ENCODE peak calls at places on chromosome 5, in six cellular contexts. One of them, this sample, is unnamed.
A peak's percentile ranks its signal among the peaks of the same experiment; 100 is the strongest.

GRCh38 chr5:175718401-175719108 is 60.7 kb downstream of the HRH2 start:
- DNase-seq in heart left ventricle: peak; percentile 60
- DNase-seq in PC-9: no peak
- DNase-seq in SJSA1: peak; percentile 36
- DNase-seq in CD8-positive, alpha-beta memory T cell: peak; percentile 34
- DNase-seq in colonic mucosa: peak; percentile 49
- DNase-seq in this sample: no peak

GRCh38 chr5:891117-891836 is 1.3 kb downstream of the BRD9 start:
- DNase-seq in heart left ventricle: no peak
- DNase-seq in PC-9: no peak
- DNase-seq in SJSA1: no peak
- DNase-seq in CD8-positive, alpha-beta memory T cell: no peak
- DNase-seq in colonic mucosa: peak; percentile 41
- DNase-seq in this sample: no peak

GRCh38 chr5:104659497-104659896 is 1096.9 kb upstream of the NUDT12 start:
- DNase-seq in heart left ventricle: no peak
- DNase-seq in PC-9: no peak
- DNase-seq in SJSA1: no peak
- DNase-seq in CD8-positive, alpha-beta memory T cell: no peak
- DNase-seq in colonic mucosa: no peak
- DNase-seq in this sample: no peak

GRCh38 chr5:151280443-151280842 is 23.1 kb downstream of the SLC36A3 start:
- DNase-seq in heart left ventricle: no peak
- DNase-seq in PC-9: peak; percentile 50
- DNase-seq in SJSA1: no peak
- DNase-seq in CD8-positive, alpha-beta memory T cell: no peak
- DNase-seq in colonic mucosa: no peak
- DNase-seq in this sample: no peak

GRCh38 chr5:178361657-178362445 is 129.2 kb upstream of the PHYKPL start:
- DNase-seq in heart left ventricle: no peak
- DNase-seq in PC-9: no peak
- DNase-seq in SJSA1: no peak
- DNase-seq in CD8-positive, alpha-beta memory T cell: no peak
- DNase-seq in colonic mucosa: no peak
- DNase-seq in this sample: no peak

GRCh38 chr5:9207820-9208418 is 338.0 kb downstream of the SEMA5A start:
- DNase-seq in heart left ventricle: no peak
- DNase-seq in PC-9: peak; percentile 57
- DNase-seq in SJSA1: no peak
- DNase-seq in CD8-positive, alpha-beta memory T cell: no peak
- DNase-seq in colonic mucosa: no peak
- DNase-seq in this sample: no peak

GRCh38 chr5:138725153-138725884 is 27.9 kb upstream of the CTNNA1 start:
- DNase-seq in heart left ventricle: peak; percentile 42
- DNase-seq in PC-9: peak; percentile 99
- DNase-seq in SJSA1: no peak
- DNase-seq in CD8-positive, alpha-beta memory T cell: no peak
- DNase-seq in colonic mucosa: no peak
- DNase-seq in this sample: no peak

GRCh38 chr5:96431376-96432244 is 1.4 kb downstream of the PCSK1 start:
- DNase-seq in heart left ventricle: peak; percentile 52
- DNase-seq in PC-9: no peak
- DNase-seq in SJSA1: no peak
- DNase-seq in CD8-positive, alpha-beta memory T cell: no peak
- DNase-seq in colonic mucosa: no peak
- DNase-seq in this sample: no peak

GRCh38 chr5:53882637-53883036 is 322.2 kb downstream of the NDUFS4 start:
- DNase-seq in heart left ventricle: no peak
- DNase-seq in PC-9: no peak
- DNase-seq in SJSA1: no peak
- DNase-seq in CD8-positive, alpha-beta memory T cell: no peak
- DNase-seq in colonic mucosa: no peak
- DNase-seq in this sample: no peak

GRCh38 chr5:81753429-81753828 is 2.5 kb upstream of the SSBP2 start:
- DNase-seq in heart left ventricle: no peak
- DNase-seq in PC-9: no peak
- DNase-seq in SJSA1: no peak
- DNase-seq in CD8-positive, alpha-beta memory T cell: no peak
- DNase-seq in colonic mucosa: no peak
- DNase-seq in this sample: no peak

GRCh38 chr5:96081276-96081858 is 119.7 kb upstream of the ELL2 start:
- DNase-seq in heart left ventricle: no peak
- DNase-seq in PC-9: no peak
- DNase-seq in SJSA1: no peak
- DNase-seq in CD8-positive, alpha-beta memory T cell: no peak
- DNase-seq in colonic mucosa: no peak
- DNase-seq in this sample: no peak

GRCh38 chr5:68983959-68984358 is 109.9 kb upstream of the SLC30A5 start:
- DNase-seq in heart left ventricle: no peak
- DNase-seq in PC-9: no peak
- DNase-seq in SJSA1: no peak
- DNase-seq in CD8-positive, alpha-beta memory T cell: no peak
- DNase-seq in colonic mucosa: no peak
- DNase-seq in this sample: no peak

GRCh38 chr5:109668668-109669422 is 20.9 kb upstream of the MAN2A1 start:
- DNase-seq in heart left ventricle: no peak
- DNase-seq in PC-9: no peak
- DNase-seq in SJSA1: no peak
- DNase-seq in CD8-positive, alpha-beta memory T cell: no peak
- DNase-seq in colonic mucosa: no peak
- DNase-seq in this sample: no peak

GRCh38 chr5:54807421-54807820 is 178.0 kb downstream of the ESM1 start:
- DNase-seq in heart left ventricle: no peak
- DNase-seq in PC-9: peak; percentile 87
- DNase-seq in SJSA1: no peak
- DNase-seq in CD8-positive, alpha-beta memory T cell: no peak
- DNase-seq in colonic mucosa: no peak
- DNase-seq in this sample: no peak

GRCh38 chr5:156274455-156274854 is 52.5 kb upstream of the SGCD start:
- DNase-seq in heart left ventricle: no peak
- DNase-seq in PC-9: no peak
- DNase-seq in SJSA1: no peak
- DNase-seq in CD8-positive, alpha-beta memory T cell: no peak
- DNase-seq in colonic mucosa: no peak
- DNase-seq in this sample: no peak

GRCh38 chr5:6721442-6721841 is 8.2 kb downstream of the TENT4A start:
- DNase-seq in heart left ventricle: no peak
- DNase-seq in PC-9: no peak
- DNase-seq in SJSA1: peak; percentile 45
- DNase-seq in CD8-positive, alpha-beta memory T cell: no peak
- DNase-seq in colonic mucosa: no peak
- DNase-seq in this sample: no peak

GRCh38 chr5:175321927-175322532 is 122.0 kb downstream of the DRD1 start:
- DNase-seq in heart left ventricle: no peak
- DNase-seq in PC-9: peak; percentile 37
- DNase-seq in SJSA1: peak; percentile 60
- DNase-seq in CD8-positive, alpha-beta memory T cell: peak; percentile 12
- DNase-seq in colonic mucosa: peak; percentile 18
- DNase-seq in this sample: no peak

GRCh38 chr5:43874772-43875171 is 271.8 kb downstream of the NNT start:
- DNase-seq in heart left ventricle: no peak
- DNase-seq in PC-9: no peak
- DNase-seq in SJSA1: no peak
- DNase-seq in CD8-positive, alpha-beta memory T cell: no peak
- DNase-seq in colonic mucosa: no peak
- DNase-seq in this sample: no peak

GRCh38 chr5:67353500-67353931 is 156.9 kb upstream of the CD180 start:
- DNase-seq in heart left ventricle: no peak
- DNase-seq in PC-9: no peak
- DNase-seq in SJSA1: no peak
- DNase-seq in CD8-positive, alpha-beta memory T cell: no peak
- DNase-seq in colonic mucosa: no peak
- DNase-seq in this sample: no peak

GRCh38 chr5:177134653-177135225 is 1.2 kb downstream of the NSD1 start:
- DNase-seq in heart left ventricle: no peak
- DNase-seq in PC-9: no peak
- DNase-seq in SJSA1: no peak
- DNase-seq in CD8-positive, alpha-beta memory T cell: no peak
- DNase-seq in colonic mucosa: no peak
- DNase-seq in this sample: no peak

GRCh38 chr5:94367900-94368299 is 250.5 kb downstream of the KIAA0825 start:
- DNase-seq in heart left ventricle: no peak
- DNase-seq in PC-9: no peak
- DNase-seq in SJSA1: no peak
- DNase-seq in CD8-positive, alpha-beta memory T cell: no peak
- DNase-seq in colonic mucosa: no peak
- DNase-seq in this sample: no peak

GRCh38 chr5:153617190-153617589 is 126.7 kb downstream of the GRIA1 start:
- DNase-seq in heart left ventricle: no peak
- DNase-seq in PC-9: no peak
- DNase-seq in SJSA1: no peak
- DNase-seq in CD8-positive, alpha-beta memory T cell: no peak
- DNase-seq in colonic mucosa: no peak
- DNase-seq in this sample: no peak

GRCh38 chr5:168756517-168757391 is 177.6 kb upstream of the PANK3 start:
- DNase-seq in heart left ventricle: no peak
- DNase-seq in PC-9: no peak
- DNase-seq in SJSA1: no peak
- DNase-seq in CD8-positive, alpha-beta memory T cell: no peak
- DNase-seq in colonic mucosa: no peak
- DNase-seq in this sample: no peak

GRCh38 chr5:107640568-107640967 is 30.2 kb downstream of the EFNA5 start:
- DNase-seq in heart left ventricle: no peak
- DNase-seq in PC-9: no peak
- DNase-seq in SJSA1: no peak
- DNase-seq in CD8-positive, alpha-beta memory T cell: no peak
- DNase-seq in colonic mucosa: no peak
- DNase-seq in this sample: no peak

GRCh38 chr5:100840364-100840763 is 62.7 kb downstream of the ST8SIA4 start:
- DNase-seq in heart left ventricle: no peak
- DNase-seq in PC-9: peak; percentile 46
- DNase-seq in SJSA1: no peak
- DNase-seq in CD8-positive, alpha-beta memory T cell: no peak
- DNase-seq in colonic mucosa: no peak
- DNase-seq in this sample: no peak

GRCh38 chr5:94017579-94017978 is 276.2 kb upstream of the POU5F2 start:
- DNase-seq in heart left ventricle: no peak
- DNase-seq in PC-9: no peak
- DNase-seq in SJSA1: no peak
- DNase-seq in CD8-positive, alpha-beta memory T cell: no peak
- DNase-seq in colonic mucosa: no peak
- DNase-seq in this sample: no peak

GRCh38 chr5:59222687-59223511 is 640.0 kb downstream of the RAB3C start:
- DNase-seq in heart left ventricle: peak; percentile 27
- DNase-seq in PC-9: no peak
- DNase-seq in SJSA1: no peak
- DNase-seq in CD8-positive, alpha-beta memory T cell: no peak
- DNase-seq in colonic mucosa: peak; percentile 57
- DNase-seq in this sample: no peak

GRCh38 chr5:143980506-143980905 is 168.5 kb downstream of the HMHB1 start:
- DNase-seq in heart left ventricle: no peak
- DNase-seq in PC-9: no peak
- DNase-seq in SJSA1: no peak
- DNase-seq in CD8-positive, alpha-beta memory T cell: no peak
- DNase-seq in colonic mucosa: no peak
- DNase-seq in this sample: no peak

GRCh38 chr5:151298063-151298462 is 5.5 kb downstream of the SLC36A3 start:
- DNase-seq in heart left ventricle: no peak
- DNase-seq in PC-9: no peak
- DNase-seq in SJSA1: peak; percentile 14
- DNase-seq in CD8-positive, alpha-beta memory T cell: no peak
- DNase-seq in colonic mucosa: peak; percentile 25
- DNase-seq in this sample: no peak

GRCh38 chr5:74389531-74390305 is 250.8 kb downstream of the ENC1 start:
- DNase-seq in heart left ventricle: no peak
- DNase-seq in PC-9: no peak
- DNase-seq in SJSA1: no peak
- DNase-seq in CD8-positive, alpha-beta memory T cell: no peak
- DNase-seq in colonic mucosa: no peak
- DNase-seq in this sample: no peak

GRCh38 chr5:97142521-97143254 is at the start of gene LIX1:
- DNase-seq in heart left ventricle: no peak
- DNase-seq in PC-9: no peak
- DNase-seq in SJSA1: no peak
- DNase-seq in CD8-positive, alpha-beta memory T cell: peak; percentile 26
- DNase-seq in colonic mucosa: peak; percentile 34
- DNase-seq in this sample: peak; percentile 52

GRCh38 chr5:172410160-172410559 is 44.2 kb downstream of the SH3PXD2B start:
- DNase-seq in heart left ventricle: no peak
- DNase-seq in PC-9: peak; percentile 98
- DNase-seq in SJSA1: no peak
- DNase-seq in CD8-positive, alpha-beta memory T cell: no peak
- DNase-seq in colonic mucosa: no peak
- DNase-seq in this sample: no peak

GRCh38 chr5:140977003-140977402 is 10.7 kb downstream of the PCDHAC2 start:
- DNase-seq in heart left ventricle: no peak
- DNase-seq in PC-9: peak; percentile 35
- DNase-seq in SJSA1: no peak
- DNase-seq in CD8-positive, alpha-beta memory T cell: no peak
- DNase-seq in colonic mucosa: no peak
- DNase-seq in this sample: no peak

DNA sequence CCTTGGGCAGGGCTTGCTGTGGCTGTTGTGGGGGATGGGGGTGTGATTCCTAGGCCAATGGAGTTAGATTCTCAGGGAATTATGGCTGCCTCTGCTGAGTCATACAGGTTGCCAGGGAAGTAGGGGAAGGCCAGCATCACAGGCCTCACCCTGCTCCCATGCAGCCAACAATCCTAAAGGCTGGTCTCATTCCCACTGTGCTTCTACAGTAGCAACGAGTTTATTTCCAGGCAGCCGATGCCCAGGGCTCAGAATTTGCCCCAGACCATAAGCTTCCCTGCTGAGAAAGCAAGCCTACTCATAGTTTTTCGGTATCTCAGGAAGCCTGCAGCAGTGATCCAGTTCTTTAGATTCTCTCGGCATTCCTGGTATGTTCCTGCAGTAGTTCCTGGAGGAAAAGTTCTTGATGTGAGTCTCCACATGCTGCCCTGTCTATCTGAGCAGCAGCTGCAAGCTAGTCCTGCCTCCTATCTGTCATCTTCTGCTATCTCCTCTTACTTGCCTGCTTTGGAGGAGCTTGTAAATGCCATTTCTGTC is 59.3 kb upstream of the SELENOP start:
- DNase-seq in heart left ventricle: no peak
- DNase-seq in PC-9: no peak
- DNase-seq in SJSA1: no peak
- DNase-seq in CD8-positive, alpha-beta memory T cell: no peak
- DNase-seq in colonic mucosa: peak; percentile 52
- DNase-seq in this sample: no peak
- H3K27ac ChIP-seq in heart left ventricle: no peak overlapping the region
- H3K27ac ChIP-seq in PC-9: no peak overlapping the region
- H3K27ac ChIP-seq in SJSA1: no peak overlapping the region
- H3K27ac ChIP-seq in CD8-positive, alpha-beta memory T cell: no peak overlapping the region
- H3K27ac ChIP-seq in colonic mucosa: no peak overlapping the region
- H3K27ac ChIP-seq in this sample: no peak overlapping the region

GRCh38 chr5:157283434-157283833 is 17.5 kb downstream of the CYFIP2 start:
- DNase-seq in heart left ventricle: no peak
- DNase-seq in PC-9: no peak
- DNase-seq in SJSA1: no peak
- DNase-seq in CD8-positive, alpha-beta memory T cell: peak; percentile 40
- DNase-seq in colonic mucosa: no peak
- DNase-seq in this sample: no peak
- H3K27ac ChIP-seq in heart left ventricle: peak overlapping the region; percentile 74
- H3K27ac ChIP-seq in PC-9: no peak overlapping the region
- H3K27ac ChIP-seq in SJSA1: no peak overlapping the region
- H3K27ac ChIP-seq in CD8-positive, alpha-beta memory T cell: no peak overlapping the region
- H3K27ac ChIP-seq in colonic mucosa: no peak overlapping the region
- H3K27ac ChIP-seq in this sample: no peak overlapping the region

GRCh38 chr5:132414634-132415377 is 45.3 kb downstream of the SLC22A5 start:
- DNase-seq in heart left ventricle: no peak
- DNase-seq in PC-9: peak; percentile 97
- DNase-seq in SJSA1: no peak
- DNase-seq in CD8-positive, alpha-beta memory T cell: no peak
- DNase-seq in colonic mucosa: no peak
- DNase-seq in this sample: no peak
- H3K27ac ChIP-seq in heart left ventricle: peak overlapping the region; percentile 98
- H3K27ac ChIP-seq in PC-9: peak overlapping the region; percentile 95
- H3K27ac ChIP-seq in SJSA1: peak overlapping the region; percentile 60
- H3K27ac ChIP-seq in CD8-positive, alpha-beta memory T cell: peak overlapping the region; percentile 34
- H3K27ac ChIP-seq in colonic mucosa: peak overlapping the region; percentile 74
- H3K27ac ChIP-seq in this sample: no peak overlapping the region

GRCh38 chr5:134530375-134531077 is 5.1 kb downstream of the JADE2 start:
- DNase-seq in heart left ventricle: peak; percentile 76
- DNase-seq in PC-9: no peak
- DNase-seq in SJSA1: no peak
- DNase-seq in CD8-positive, alpha-beta memory T cell: no peak
- DNase-seq in colonic mucosa: no peak
- DNase-seq in this sample: no peak
- H3K27ac ChIP-seq in heart left ventricle: peak overlapping the region; percentile 68
- H3K27ac ChIP-seq in PC-9: no peak overlapping the region
- H3K27ac ChIP-seq in SJSA1: no peak overlapping the region
- H3K27ac ChIP-seq in CD8-positive, alpha-beta memory T cell: no peak overlapping the region
- H3K27ac ChIP-seq in colonic mucosa: no peak overlapping the region
- H3K27ac ChIP-seq in this sample: no peak overlapping the region